ENCODE peak calls at places on chromosome 15, in four cellular contexts. R is activated B cell treated with CpG ODN at 0.5 μM for 24 hours; G is CD4-positive, alpha-beta T cell; M is GM10248. C is an unnamed sample.

GRCh38 chr15:59555696-59556095 is 55.9 kb upstream of the GCNT3 start:
- DNase-seq in R (no peak), G (no peak), M (no peak), C (no peak)

GRCh38 chr15:92304239-92304975 is 89.3 kb upstream of the ST8SIA2 start:
- DNase-seq in R (no peak), G (no peak), M (no peak), C (no peak)

GRCh38 chr15:82986442-82986780 is 401 bp downstream of the RAMAC start:
- DNase-seq in R (no peak), G (no peak), M (no peak), C (no peak)

GRCh38 chr15:40941078-40941527 is 12.0 kb downstream of the DLL4 start:
- DNase-seq in R (no peak), G (no peak), M (no peak), C (no peak)

GRCh38 chr15:80154336-80154735 is 1.5 kb downstream of the FAH start:
- DNase-seq in R (no peak), G (no peak), M (no peak), C (no peak)

GRCh38 chr15:55552461-55552860 is 35.7 kb downstream of the PYGO1 start:
- DNase-seq in R (no peak), G (no peak), M (no peak), C (no peak)

GRCh38 chr15:39942101-39942752 is 8.3 kb downstream of the EIF2AK4 start:
- DNase-seq in R (no peak), G (no peak), M (no peak), C (no peak)

GRCh38 chr15:74399511-74400312 is 32.3 kb upstream of the CYP11A1 start:
- DNase-seq in R (no peak), G (no peak), M (no peak), C (no peak)

DNA sequence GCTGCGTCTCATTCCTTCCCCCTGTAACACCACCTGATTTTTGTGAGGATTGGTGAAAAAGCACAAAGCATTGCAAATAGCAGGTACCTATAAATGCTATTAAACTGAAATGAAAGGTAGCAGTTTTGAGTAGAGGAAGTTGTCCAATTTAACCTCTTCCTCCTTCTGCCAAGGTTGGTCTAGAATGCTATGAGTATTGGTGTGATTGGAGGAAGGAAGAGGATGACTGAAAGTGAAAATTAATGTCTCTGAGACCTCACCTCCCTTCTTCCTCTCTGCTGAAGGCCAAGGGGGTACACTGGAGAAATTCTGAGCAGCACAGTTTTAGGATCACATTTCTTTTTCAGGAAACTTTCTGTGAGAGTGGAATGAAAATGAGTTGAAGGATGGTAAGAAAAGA is 94.4 kb downstream of the DTWD1 start:
- DNase-seq in R (no peak), G (no peak), M (no peak), C (no peak)
- TF ChIP-seq CTCF in R (no peak), G (no peak), M (no peak), C (no peak)

DNA sequence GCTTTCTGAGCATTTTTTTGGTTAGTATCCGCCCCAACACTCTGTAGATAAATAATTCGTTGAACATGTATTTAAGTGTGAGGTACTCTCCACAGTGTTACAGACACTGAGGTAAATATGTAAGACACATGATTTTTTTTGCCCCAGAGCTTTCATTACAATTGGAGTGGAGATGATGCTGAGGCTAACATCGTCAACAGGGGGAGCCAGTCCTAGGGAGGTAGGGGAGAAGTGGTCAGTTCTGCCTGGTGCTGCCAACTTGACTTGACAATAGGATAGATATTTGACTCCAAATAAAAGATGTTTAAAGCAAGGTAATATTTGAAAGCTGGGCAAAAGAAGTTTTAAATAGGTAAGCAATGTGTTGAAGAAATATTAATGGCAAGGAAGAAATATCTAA is 295.7 kb downstream of the UNC13C start:
- DNase-seq in R (no peak), G (no peak), M (no peak), C (no peak)
- TF ChIP-seq CTCF in R (no peak), G (no peak), M (no peak), C (no peak)

DNA sequence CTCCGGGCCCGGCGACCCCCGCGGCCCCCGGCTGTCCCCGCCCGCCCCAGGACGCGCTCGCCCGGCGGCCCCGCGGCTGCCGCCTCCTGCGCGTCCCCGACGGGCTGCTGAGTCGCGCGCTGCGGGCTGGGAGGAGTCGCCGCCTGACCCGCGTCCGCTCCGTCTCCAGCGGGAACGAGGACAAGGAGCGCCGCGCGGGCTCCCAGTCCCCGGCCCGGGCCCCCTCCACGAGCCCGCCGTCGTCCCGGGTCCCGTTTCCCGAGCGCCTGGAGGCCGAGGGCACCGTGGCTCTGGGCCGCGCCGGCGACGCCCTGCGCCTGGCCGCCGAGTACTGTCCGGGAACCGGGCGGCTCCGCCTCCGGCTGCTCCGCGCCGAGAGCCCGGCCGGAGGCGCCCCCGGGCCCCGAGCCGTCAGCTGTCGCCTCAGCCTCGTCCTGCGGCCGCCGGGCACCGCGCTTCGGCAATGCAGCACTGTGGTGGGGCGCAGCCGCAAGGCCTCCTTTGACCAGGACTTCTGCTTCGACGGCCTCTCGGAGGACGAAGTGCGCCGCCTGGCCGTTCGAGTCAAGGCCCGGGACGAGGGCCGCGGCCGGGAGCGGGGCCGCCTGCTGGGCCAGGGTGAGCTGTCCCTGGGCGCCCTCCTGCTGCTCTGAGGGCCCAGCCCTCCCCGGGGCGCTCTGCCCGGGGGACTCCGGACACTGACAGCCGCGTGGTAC is 1.5 kb downstream of the C2CD4A start:
- DNase-seq in R (peak; percentile 51), G (peak; percentile 1), M (peak; percentile 41), C (peak; percentile 30)
- TF ChIP-seq CTCF in R (no peak), G (no peak), M (peak; percentile 3), C (no peak)

DNA sequence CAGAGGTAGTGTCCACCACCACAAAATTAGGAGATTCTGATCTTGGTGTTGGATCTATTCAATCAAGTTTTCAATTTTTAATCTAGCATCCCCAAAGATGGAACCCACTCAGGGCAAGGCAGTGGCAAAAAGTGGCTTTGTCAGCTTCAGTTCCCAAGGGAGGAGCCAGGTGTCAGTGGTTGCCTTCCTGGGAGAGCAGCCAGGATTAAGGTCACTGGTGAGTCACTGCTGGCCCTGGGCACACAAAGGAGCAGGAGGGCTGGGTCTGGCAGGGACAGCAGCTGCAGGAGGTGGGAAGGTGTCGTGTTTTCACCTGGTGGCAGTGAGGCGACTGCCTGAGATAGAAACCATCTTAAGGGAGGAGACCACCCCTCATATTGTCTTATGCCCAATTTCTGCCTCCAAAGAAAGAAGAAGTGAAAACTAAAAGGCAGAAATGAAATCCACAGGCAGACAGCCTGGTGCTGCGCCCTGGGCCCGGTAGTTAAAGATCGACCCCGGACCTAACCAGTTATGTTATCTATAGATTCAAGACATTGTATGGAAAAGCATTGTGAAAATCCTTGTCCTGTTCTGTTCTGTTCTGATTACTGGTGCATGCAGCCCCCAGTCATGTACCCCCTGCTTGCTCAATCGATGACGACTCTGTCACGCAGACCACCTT is 5.9 kb upstream of the KLHL25 start:
- DNase-seq in R (no peak), G (no peak), M (no peak), C (no peak)
- TF ChIP-seq CTCF in R (no peak), G (no peak), M (no peak), C (no peak)

GRCh38 chr15:42373274-42373673 is 14.0 kb downstream of the CAPN3 start:
- DNase-seq in R (no peak), G (no peak), M (no peak), C (no peak)

GRCh38 chr15:42374810-42375209 is 15.5 kb downstream of the CAPN3 start:
- DNase-seq in R (no peak), G (no peak), M (no peak), C (no peak)

GRCh38 chr15:42368096-42368495 is 8.8 kb downstream of the CAPN3 start:
- DNase-seq in R (no peak), G (no peak), M (no peak), C (no peak)

GRCh38 chr15:42373936-42374335 is 14.6 kb downstream of the CAPN3 start:
- DNase-seq in R (no peak), G (no peak), M (no peak), C (no peak)

GRCh38 chr15:42371125-42371524 is 11.8 kb downstream of the CAPN3 start:
- DNase-seq in R (no peak), G (no peak), M (no peak), C (no peak)
- TF ChIP-seq CTCF in R (no peak), G (no peak), M (no peak), C (no peak)

GRCh38 chr15:101127503-101128076 is 124.3 kb downstream of the CHSY1 start:
- DNase-seq in R (peak; percentile 51), G (no peak), M (peak; percentile 61), C (no peak)

GRCh38 chr15:101128696-101129095 is 123.2 kb downstream of the CHSY1 start:
- DNase-seq in R (no peak), G (no peak), M (no peak), C (no peak)

GRCh38 chr15:101124731-101125558 is 126.9 kb downstream of the CHSY1 start:
- DNase-seq in R (no peak), G (no peak), M (no peak), C (no peak)

GRCh38 chr15:101128191-101128590 is 123.7 kb downstream of the CHSY1 start:
- DNase-seq in R (no peak), G (no peak), M (no peak), C (no peak)

DNA sequence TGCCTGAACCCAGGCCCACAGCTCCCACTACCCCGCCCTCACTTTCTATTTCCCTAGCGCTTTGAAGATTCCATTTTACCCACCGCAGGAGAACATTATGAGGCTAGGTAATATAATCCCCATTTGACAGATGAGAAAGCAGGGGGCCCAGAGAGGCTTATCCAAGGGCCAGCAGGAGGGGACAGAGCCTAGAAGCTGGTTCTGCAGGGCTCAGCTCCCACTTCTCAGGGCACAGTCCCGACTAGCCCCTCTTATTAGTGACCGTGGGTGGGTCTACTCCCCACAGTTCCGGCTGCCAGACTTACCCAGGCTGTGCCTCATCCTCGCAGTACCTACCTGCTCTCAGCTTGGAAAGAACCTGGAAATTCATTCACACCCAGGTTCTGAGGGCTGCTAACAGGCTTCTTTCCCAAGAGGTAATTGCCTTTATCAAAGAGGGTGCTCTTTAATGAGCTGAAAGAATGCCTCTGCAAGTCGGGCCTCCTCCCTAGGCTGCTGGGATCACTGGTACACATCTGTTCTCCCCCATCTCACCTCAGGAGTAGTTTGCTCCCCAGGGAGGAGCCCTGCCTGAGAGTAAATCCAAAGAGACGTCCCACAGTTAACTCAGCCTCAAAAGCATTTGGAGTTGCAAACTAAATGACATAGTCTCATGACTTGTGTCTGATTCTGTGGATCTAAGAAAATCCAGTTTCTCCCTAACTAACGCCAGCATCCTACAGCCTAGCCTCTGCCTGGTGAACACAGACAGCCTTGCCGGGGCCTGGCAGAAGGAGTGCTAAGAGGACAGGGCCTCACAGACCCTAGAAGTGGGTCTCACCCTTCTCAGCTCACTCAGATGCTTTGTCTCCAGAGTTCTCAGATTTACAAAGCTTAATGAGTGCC is 125.0 kb downstream of the CHSY1 start:
- DNase-seq in R (no peak), G (no peak), M (no peak), C (no peak)
- TF ChIP-seq CTCF in R (no peak), G (no peak), M (peak; percentile 15), C (no peak)

DNA sequence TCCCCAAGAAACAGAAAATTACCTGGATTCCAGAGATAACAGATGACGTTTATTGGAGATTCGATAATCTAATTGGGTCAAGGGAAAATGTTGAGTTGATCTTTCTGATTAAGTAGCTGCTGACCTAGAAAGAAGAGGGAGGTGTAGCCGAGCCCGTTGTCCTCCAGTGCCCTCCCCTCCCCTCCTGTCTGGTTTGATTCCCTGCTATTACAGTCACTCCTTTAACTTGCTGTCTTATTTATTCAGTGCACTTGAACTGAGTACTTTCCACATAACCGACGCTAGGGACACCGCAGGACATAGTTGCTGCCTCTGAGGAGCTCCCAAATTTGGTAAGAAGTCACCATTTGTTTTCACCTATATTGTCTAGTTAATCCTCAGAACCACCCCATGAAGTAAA is 103.7 kb downstream of the AQP9 start:
- DNase-seq in R (no peak), G (no peak), M (no peak), C (no peak)
- TF ChIP-seq CTCF in R (no peak), G (no peak), M (no peak), C (no peak)

GRCh38 chr15:49606594-49606993 is 14.0 kb downstream of the FAM227B start:
- DNase-seq in R (no peak), G (no peak), M (no peak), C (no peak)
- TF ChIP-seq CTCF in R (no peak), G (no peak), M (no peak), C (no peak)

C was measured in natural killer cell.